ENCODE peak calls at places on chromosomes 16 and 17, in four cellular contexts. L is IMR-90, S is GM12878, T is K562. O is an unnamed sample. For H3K4me1, the result is how much of the 10 kb centered on the place peaks cover.

GRCh38 chr16:10405386-10405939 is 19.6 kb downstream of the ATF7IP2 start:
- DNase-seq in T (peak), L (peak), S (no peak), O (peak)

GRCh38 chr16:52976539-52977167 is 76.0 kb downstream of the CHD9NB start:
- DNase-seq in T (peak), S (no peak), L (peak), O (peak)

GRCh38 chr17:35766903-35767510 is 6.3 kb downstream of the C17orf50 start:
- DNase-seq in T (no peak), L (peak), S (no peak), O (peak)

GRCh38 chr17:72510454-72511016 is 389.7 kb downstream of the SOX9 start:
- DNase-seq in T (no peak), L (peak), S (peak), O (no peak)

GRCh38 chr17:26818736-26819135 is 475.2 kb upstream of the WSB1 start:
- DNase-seq in T (no peak), L (peak), S (no peak), O (peak)

GRCh38 chr17:69883139-69883538 is 191.9 kb upstream of the KCNJ16 start:
- DNase-seq in S (no peak), L (no peak), T (no peak), O (no peak)

GRCh38 chr16:27245276-27246231 is 23.0 kb downstream of the NSMCE1 start:
- DNase-seq in S (no peak), L (peak), T (peak), O (no peak)

GRCh38 chr17:35965272-35965671 is 16.0 kb downstream of the CCL16 start:
- DNase-seq in L (no peak), T (no peak), S (no peak), O (no peak)

GRCh38 chr16:58638148-58639036 is 8.8 kb upstream of the CNOT1 start:
- DNase-seq in S (no peak), T (peak), L (peak), O (peak)

GRCh38 chr16:4474192-4474961 is at the start of gene NMRAL1:
- DNase-seq in S (peak), L (peak), T (peak), O (peak)

GRCh38 chr16:56424404-56424765 is 960 bp downstream of the AMFR start:
- DNase-seq in S (no peak), L (no peak), T (no peak), O (peak)

GRCh38 chr17:30336369-30337171 is 2.7 kb upstream of the TMIGD1 start:
- DNase-seq in S (no peak), L (peak), T (peak), O (peak)

GRCh38 chr17:68771867-68772515 is 170.8 kb upstream of the FAM20A start:
- DNase-seq in S (no peak), L (peak), T (peak), O (peak)

GRCh38 chr17:77148959-77149510 is 8.3 kb downstream of the SEC14L1 start:
- DNase-seq in T (no peak), L (no peak), S (no peak), O (no peak)

GRCh38 chr16:685967-686366 is 1.8 kb upstream of the JMJD8 start:
- DNase-seq in S (no peak), T (no peak), L (peak), O (peak)

GRCh38 chr16:27723711-27724490 is 174.0 kb downstream of the KATNIP start:
- DNase-seq in L (no peak), T (no peak), S (no peak), O (peak)

GRCh38 chr17:2924211-2924610 is 128.0 kb downstream of the RAP1GAP2 start:
- DNase-seq in S (no peak), L (peak), T (no peak), O (no peak)

GRCh38 chr17:45784583-45785372 is 658 bp downstream of the CRHR1 start:
- DNase-seq in T (peak), L (no peak), S (no peak), O (peak)

GRCh38 chr16:85612801-85613608 is at the start of gene GSE1:
- DNase-seq in S (peak), T (peak), L (peak), O (peak)

GRCh38 chr17:58247511-58248363 is 9.4 kb downstream of the LPO start:
- DNase-seq in S (no peak), T (no peak), L (no peak), O (no peak)

GRCh38 chr17:45170280-45170975 is 8.8 kb downstream of the HEXIM2 start:
- DNase-seq in S (no peak), L (no peak), T (no peak), O (no peak)

GRCh38 chr16:79278506-79278905 is 322.0 kb downstream of the MAF start:
- DNase-seq in T (no peak), L (no peak), S (no peak), O (no peak)

GRCh38 chr16:12488371-12488770 is 315.3 kb downstream of the CPPED1 start:
- DNase-seq in S (no peak), T (no peak), L (no peak), O (no peak)

GRCh38 chr16:72419638-72420037 is 247.7 kb upstream of the PMFBP1 start:
- DNase-seq in L (no peak), T (no peak), S (no peak), O (no peak)

GRCh38 chr16:11546522-11547485 is 39.9 kb downstream of the LITAF start:
- DNase-seq in T (no peak), S (no peak), L (peak), O (no peak)

GRCh38 chr16:87340198-87340597 is 23.0 kb upstream of the C16orf95 start:
- DNase-seq in S (no peak), L (no peak), T (no peak), O (no peak)

GRCh38 chr17:948284-948852 is 31.2 kb downstream of the NXN start:
- DNase-seq in S (no peak), T (no peak), L (no peak), O (no peak)
- H3K4me1 ChIP-seq in S (under half), T (under half), L (under half), O (under half)

DNA sequence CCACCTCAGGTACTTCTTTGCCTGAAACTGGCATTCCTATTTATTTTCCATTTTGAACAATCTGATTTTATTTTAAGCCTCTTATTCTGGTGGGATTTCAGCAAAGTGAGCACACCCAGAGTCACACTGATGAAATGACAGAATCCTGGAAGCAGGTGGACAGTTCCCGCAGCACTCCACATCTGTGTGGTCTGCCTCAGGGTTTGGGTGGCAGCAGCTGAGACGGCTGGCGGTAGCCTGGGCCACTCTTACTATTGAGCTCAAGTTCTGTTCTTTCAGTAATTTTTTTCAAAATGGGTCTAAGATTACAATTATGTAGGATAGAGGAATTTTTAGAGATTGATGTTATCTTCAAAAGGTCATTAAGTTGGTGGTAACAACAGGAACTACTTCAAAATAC is 32.5 kb upstream of the ENDOV start:
- DNase-seq in T (no peak), S (no peak), L (no peak), O (no peak)
- TF ChIP-seq FOS in T (no peak), S (no peak), L (no peak), O (no peak)

GRCh38 chr17:78882546-78883089 is 20.4 kb downstream of the CEP295NL start:
- DNase-seq in T (no peak), L (no peak), S (no peak), O (no peak)

GRCh38 chr17:78884876-78885667 is 17.9 kb downstream of the CEP295NL start:
- DNase-seq in L (no peak), T (no peak), S (no peak), O (no peak)

GRCh38 chr17:78883090-78883532 is 19.9 kb downstream of the CEP295NL start:
- DNase-seq in S (no peak), L (peak), T (peak), O (no peak)

GRCh38 chr17:78884148-78884870 is 18.7 kb downstream of the CEP295NL start:
- DNase-seq in S (no peak), L (no peak), T (no peak), O (no peak)

GRCh38 chr17:78883533-78884131 is 19.4 kb downstream of the CEP295NL start:
- DNase-seq in T (no peak), L (peak), S (no peak), O (peak)
- H3K4me3 ChIP-seq in T (no peak), L (no peak), S (no peak), O (no peak)

DNA sequence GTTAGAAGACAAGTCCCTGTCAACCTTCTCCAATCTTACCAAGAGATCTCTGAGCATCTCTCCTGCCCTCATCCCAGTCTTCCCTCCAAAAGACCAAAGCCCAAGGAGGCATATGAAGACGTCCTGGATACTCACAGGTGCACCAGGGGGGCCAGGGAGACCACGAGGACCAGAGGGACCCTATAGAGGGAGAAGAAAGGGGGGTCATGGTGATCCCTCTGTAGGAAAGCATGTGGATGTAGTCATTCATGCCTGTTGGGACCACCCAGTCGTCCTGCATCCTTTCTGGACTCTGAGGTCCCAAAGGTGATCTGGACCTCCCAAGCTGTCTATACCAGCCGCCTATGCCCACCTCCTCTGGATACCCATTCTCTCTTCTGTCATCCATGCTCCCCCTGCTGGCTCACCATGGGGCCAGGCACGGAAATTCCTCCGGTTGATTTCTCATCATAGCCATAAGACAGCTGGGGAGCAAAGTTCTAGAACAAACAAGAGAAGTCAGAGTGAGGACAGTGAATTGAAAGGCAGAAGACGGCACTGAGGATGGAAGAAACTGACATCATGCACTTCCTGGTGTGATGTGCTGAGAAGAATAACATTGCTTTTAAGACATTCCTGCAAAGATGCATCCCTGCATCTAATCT is 3.3 kb downstream of the COL1A1 start:
- DNase-seq in L (peak), S (no peak), T (peak), O (peak)
- H3K4me1 ChIP-seq in L (under half), S (under half), T (under half), O (under half)

GRCh38 chr16:22683258-22683657 is 130.7 kb upstream of the HS3ST2 start:
- DNase-seq in S (no peak), L (no peak), T (no peak), O (no peak)

GRCh38 chr16:22681551-22681880 is 132.4 kb upstream of the HS3ST2 start:
- DNase-seq in S (no peak), T (no peak), L (no peak), O (no peak)

GRCh38 chr16:22684282-22685161 is 129.4 kb upstream of the HS3ST2 start:
- DNase-seq in T (no peak), S (no peak), L (peak), O (no peak)

GRCh38 chr16:22683730-22684280 is 130.2 kb upstream of the HS3ST2 start:
- DNase-seq in L (no peak), S (no peak), T (no peak), O (no peak)

GRCh38 chr16:22681881-22682291 is 132.1 kb upstream of the HS3ST2 start:
- DNase-seq in S (no peak), T (no peak), L (no peak), O (no peak)
- TF ChIP-seq FOS in S (no peak), T (no peak), L (no peak), O (no peak)

GRCh38 chr16:81651758-81652718 is 127.1 kb upstream of the PLCG2 start:
- DNase-seq in L (no peak), T (peak), S (no peak), O (no peak)

GRCh38 chr16:81650281-81650680 is 128.8 kb upstream of the PLCG2 start:
- DNase-seq in S (no peak), T (no peak), L (no peak), O (no peak)

GRCh38 chr16:81652798-81653505 is 126.1 kb upstream of the PLCG2 start:
- DNase-seq in T (no peak), L (no peak), S (no peak), O (no peak)

GRCh38 chr16:81649561-81649960 is 129.5 kb upstream of the PLCG2 start:
- DNase-seq in T (no peak), S (no peak), L (peak), O (no peak)

GRCh38 chr16:81650982-81651562 is 128.0 kb upstream of the PLCG2 start:
- DNase-seq in L (no peak), T (peak), S (no peak), O (no peak)
- H3K4me3 ChIP-seq in L (no peak), T (no peak), S (no peak), O (no peak)

GRCh38 chr17:32998111-32998892 is 6.7 kb downstream of the SPACA3 start:
- DNase-seq in S (no peak), T (peak), L (peak), O (peak)

GRCh38 chr17:32988481-32989101 is 3.1 kb upstream of the SPACA3 start:
- DNase-seq in T (no peak), S (no peak), L (no peak), O (no peak)

GRCh38 chr17:32995416-32995815 is 3.8 kb downstream of the SPACA3 start:
- DNase-seq in T (no peak), L (no peak), S (no peak), O (no peak)

GRCh38 chr17:32993977-32994376 is 2.3 kb downstream of the SPACA3 start:
- DNase-seq in L (no peak), T (no peak), S (no peak), O (no peak)

GRCh38 chr17:32992360-32993033 is 850 bp downstream of the SPACA3 start:
- DNase-seq in T (peak), L (no peak), S (no peak), O (no peak)
- H3K4me1 ChIP-seq in T (under half), L (under half), S (under half), O (under half)

GRCh38 chr17:47718634-47719405 is 14.2 kb upstream of the TBX21 start:
- DNase-seq in S (no peak), L (no peak), T (no peak), O (no peak)
- TF ChIP-seq FOS in S (no peak), L (no peak), T (no peak), O (no peak)

DNA sequence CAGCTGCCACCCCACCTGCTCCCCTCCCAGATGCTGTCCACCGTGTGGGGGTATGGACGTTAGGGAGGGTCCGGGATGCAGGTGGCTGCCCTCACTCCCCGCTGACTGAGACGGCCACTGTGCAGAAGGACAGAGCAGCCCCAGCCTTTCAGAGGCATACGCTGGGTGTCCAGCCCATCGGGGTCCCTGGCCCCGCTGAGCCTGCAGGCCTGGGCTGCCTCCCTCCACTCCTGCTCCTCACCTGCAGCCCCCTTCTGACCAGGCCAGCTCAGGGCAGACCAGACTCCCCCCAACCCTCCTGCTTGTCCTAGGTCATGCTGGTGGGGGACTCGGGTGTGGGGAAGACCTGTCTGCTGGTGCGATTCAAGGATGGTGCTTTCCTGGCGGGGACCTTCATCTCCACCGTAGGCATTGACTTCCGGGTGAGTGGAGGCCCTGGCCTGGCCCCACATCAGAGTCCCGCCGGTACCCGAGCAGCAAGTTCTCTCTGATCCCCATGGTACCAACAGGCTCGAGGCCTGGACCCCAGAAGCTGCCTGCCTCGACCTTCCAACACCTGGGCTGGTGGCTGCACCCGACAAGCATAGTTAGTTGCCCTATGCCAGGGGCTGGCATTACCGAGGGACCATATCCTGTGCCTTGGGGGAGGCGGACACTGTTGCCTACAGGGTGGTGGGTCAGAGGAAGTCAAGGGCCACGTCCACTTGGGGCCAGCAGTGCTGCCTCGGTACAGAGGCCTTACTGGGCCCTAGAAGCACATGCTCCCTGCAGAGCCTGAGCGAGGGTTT is 1.4 kb downstream of the RAB26 start:
- DNase-seq in S (no peak), L (no peak), T (peak), O (no peak)
- H3K4me3 ChIP-seq in S (peak), L (no peak), T (peak), O (no peak)

O was measured in endothelial cell of umbilical vein.